ENCODE peak calls at places on chromosomes 3 and 15, in seven cellular contexts. One of them, this sample, is unnamed. For H3K4me1, the result is how much of the 10 kb centered on the place peaks cover.

GRCh38 chr3:113825090-113825489 is 13.5 kb upstream of the GRAMD1C start:
- DNase-seq in A549: peak
- DNase-seq in ovary: no peak
- DNase-seq in naive thymus-derived CD4-positive, alpha-beta T cell: no peak
- DNase-seq in heart left ventricle: no peak
- DNase-seq in esophagus squamous epithelium: no peak
- DNase-seq in colonic mucosa: no peak
- DNase-seq in this sample: no peak

GRCh38 chr15:65020419-65020818 is 9.0 kb downstream of the MTFMT start:
- DNase-seq in ovary: no peak
- DNase-seq in A549: no peak
- DNase-seq in naive thymus-derived CD4-positive, alpha-beta T cell: no peak
- DNase-seq in heart left ventricle: no peak
- DNase-seq in esophagus squamous epithelium: no peak
- DNase-seq in colonic mucosa: no peak
- DNase-seq in this sample: no peak

GRCh38 chr3:74546426-74546825 is 68.0 kb downstream of the CNTN3 start:
- DNase-seq in ovary: no peak
- DNase-seq in colonic mucosa: no peak
- DNase-seq in heart left ventricle: no peak
- DNase-seq in esophagus squamous epithelium: no peak
- DNase-seq in A549: no peak
- DNase-seq in naive thymus-derived CD4-positive, alpha-beta T cell: no peak
- DNase-seq in this sample: no peak

GRCh38 chr3:150472421-150472820 is 64.3 kb downstream of the TSC22D2 start:
- DNase-seq in heart left ventricle: no peak
- DNase-seq in esophagus squamous epithelium: no peak
- DNase-seq in naive thymus-derived CD4-positive, alpha-beta T cell: no peak
- DNase-seq in ovary: no peak
- DNase-seq in colonic mucosa: no peak
- DNase-seq in A549: no peak
- DNase-seq in this sample: no peak

GRCh38 chr15:31501536-31502157 is 175.0 kb downstream of the KLF13 start:
- DNase-seq in ovary: no peak
- DNase-seq in esophagus squamous epithelium: no peak
- DNase-seq in colonic mucosa: no peak
- DNase-seq in heart left ventricle: no peak
- DNase-seq in A549: no peak
- DNase-seq in naive thymus-derived CD4-positive, alpha-beta T cell: no peak
- DNase-seq in this sample: no peak

GRCh38 chr15:42106278-42106677 is 11.9 kb upstream of the PLA2G4D start:
- DNase-seq in naive thymus-derived CD4-positive, alpha-beta T cell: no peak
- DNase-seq in heart left ventricle: no peak
- DNase-seq in ovary: no peak
- DNase-seq in esophagus squamous epithelium: no peak
- DNase-seq in A549: no peak
- DNase-seq in colonic mucosa: peak
- DNase-seq in this sample: no peak

GRCh38 chr15:84034831-84035753 is 200.5 kb upstream of the GOLGA6L4 start:
- DNase-seq in esophagus squamous epithelium: no peak
- DNase-seq in heart left ventricle: no peak
- DNase-seq in ovary: no peak
- DNase-seq in naive thymus-derived CD4-positive, alpha-beta T cell: no peak
- DNase-seq in A549: peak
- DNase-seq in colonic mucosa: no peak
- DNase-seq in this sample: no peak

GRCh38 chr3:136305879-136306278 is 55.7 kb downstream of the PCCB start:
- DNase-seq in heart left ventricle: no peak
- DNase-seq in esophagus squamous epithelium: no peak
- DNase-seq in colonic mucosa: no peak
- DNase-seq in naive thymus-derived CD4-positive, alpha-beta T cell: no peak
- DNase-seq in ovary: no peak
- DNase-seq in A549: no peak
- DNase-seq in this sample: no peak

GRCh38 chr3:62164746-62165145 is 208.6 kb downstream of the FEZF2 start:
- DNase-seq in heart left ventricle: no peak
- DNase-seq in colonic mucosa: no peak
- DNase-seq in naive thymus-derived CD4-positive, alpha-beta T cell: no peak
- DNase-seq in A549: no peak
- DNase-seq in ovary: no peak
- DNase-seq in esophagus squamous epithelium: no peak
- DNase-seq in this sample: no peak

GRCh38 chr15:77026501-77027110 is 31.7 kb downstream of the PSTPIP1 start:
- DNase-seq in esophagus squamous epithelium: no peak
- DNase-seq in ovary: peak
- DNase-seq in colonic mucosa: peak
- DNase-seq in heart left ventricle: no peak
- DNase-seq in A549: no peak
- DNase-seq in naive thymus-derived CD4-positive, alpha-beta T cell: no peak
- DNase-seq in this sample: peak

GRCh38 chr3:63966871-63967270 is 54.7 kb upstream of the SCAANT1 start:
- DNase-seq in naive thymus-derived CD4-positive, alpha-beta T cell: no peak
- DNase-seq in ovary: no peak
- DNase-seq in heart left ventricle: no peak
- DNase-seq in esophagus squamous epithelium: no peak
- DNase-seq in A549: no peak
- DNase-seq in colonic mucosa: peak
- DNase-seq in this sample: no peak

GRCh38 chr15:63422891-63423290 is 41.2 kb upstream of the CA12 start:
- DNase-seq in ovary: no peak
- DNase-seq in A549: no peak
- DNase-seq in esophagus squamous epithelium: no peak
- DNase-seq in colonic mucosa: no peak
- DNase-seq in heart left ventricle: no peak
- DNase-seq in naive thymus-derived CD4-positive, alpha-beta T cell: no peak
- DNase-seq in this sample: no peak

GRCh38 chr3:123755085-123755484 is 129.0 kb downstream of the MYLK start:
- DNase-seq in esophagus squamous epithelium: no peak
- DNase-seq in heart left ventricle: no peak
- DNase-seq in colonic mucosa: peak
- DNase-seq in ovary: no peak
- DNase-seq in naive thymus-derived CD4-positive, alpha-beta T cell: no peak
- DNase-seq in A549: peak
- DNase-seq in this sample: no peak

GRCh38 chr3:104069114-104069513 is 1297.6 kb upstream of the ALCAM start:
- DNase-seq in ovary: no peak
- DNase-seq in colonic mucosa: no peak
- DNase-seq in heart left ventricle: no peak
- DNase-seq in naive thymus-derived CD4-positive, alpha-beta T cell: no peak
- DNase-seq in A549: no peak
- DNase-seq in esophagus squamous epithelium: no peak
- DNase-seq in this sample: no peak

GRCh38 chr15:65101418-65101890 is 13.5 kb downstream of the UBAP1L start:
- DNase-seq in colonic mucosa: peak
- DNase-seq in esophagus squamous epithelium: no peak
- DNase-seq in A549: peak
- DNase-seq in ovary: peak
- DNase-seq in heart left ventricle: peak
- DNase-seq in naive thymus-derived CD4-positive, alpha-beta T cell: peak
- DNase-seq in this sample: peak

GRCh38 chr15:60373327-60373726 is 24.5 kb downstream of the ANXA2 start:
- DNase-seq in ovary: no peak
- DNase-seq in esophagus squamous epithelium: no peak
- DNase-seq in colonic mucosa: no peak
- DNase-seq in A549: peak
- DNase-seq in naive thymus-derived CD4-positive, alpha-beta T cell: no peak
- DNase-seq in heart left ventricle: no peak
- DNase-seq in this sample: no peak

GRCh38 chr15:93028632-93029612 is 60.1 kb downstream of the RGMA start:
- DNase-seq in esophagus squamous epithelium: no peak
- DNase-seq in A549: no peak
- DNase-seq in heart left ventricle: peak
- DNase-seq in colonic mucosa: peak
- DNase-seq in naive thymus-derived CD4-positive, alpha-beta T cell: no peak
- DNase-seq in ovary: peak
- DNase-seq in this sample: peak

GRCh38 chr15:101320501-101321052 is 25.5 kb upstream of the SNRPA1 start:
- DNase-seq in ovary: no peak
- DNase-seq in naive thymus-derived CD4-positive, alpha-beta T cell: peak
- DNase-seq in A549: no peak
- DNase-seq in heart left ventricle: peak
- DNase-seq in esophagus squamous epithelium: no peak
- DNase-seq in colonic mucosa: no peak
- DNase-seq in this sample: no peak

GRCh38 chr3:173000553-173000952 is 140.5 kb downstream of the SPATA16 start:
- DNase-seq in ovary: no peak
- DNase-seq in A549: no peak
- DNase-seq in heart left ventricle: no peak
- DNase-seq in esophagus squamous epithelium: no peak
- DNase-seq in colonic mucosa: no peak
- DNase-seq in naive thymus-derived CD4-positive, alpha-beta T cell: no peak
- DNase-seq in this sample: no peak

GRCh38 chr15:51647128-51647562 is 24.6 kb upstream of the DMXL2 start:
- DNase-seq in esophagus squamous epithelium: no peak
- DNase-seq in A549: no peak
- DNase-seq in naive thymus-derived CD4-positive, alpha-beta T cell: no peak
- DNase-seq in ovary: no peak
- DNase-seq in colonic mucosa: peak
- DNase-seq in heart left ventricle: peak
- DNase-seq in this sample: no peak

GRCh38 chr15:101448336-101448735 is 41.2 kb downstream of the PCSK6 start:
- DNase-seq in A549: no peak
- DNase-seq in naive thymus-derived CD4-positive, alpha-beta T cell: no peak
- DNase-seq in esophagus squamous epithelium: no peak
- DNase-seq in ovary: no peak
- DNase-seq in colonic mucosa: no peak
- DNase-seq in heart left ventricle: no peak
- DNase-seq in this sample: no peak

GRCh38 chr3:107242579-107242978 is 134.7 kb upstream of the CCDC54 start:
- DNase-seq in colonic mucosa: no peak
- DNase-seq in esophagus squamous epithelium: no peak
- DNase-seq in ovary: no peak
- DNase-seq in naive thymus-derived CD4-positive, alpha-beta T cell: no peak
- DNase-seq in A549: no peak
- DNase-seq in heart left ventricle: no peak
- DNase-seq in this sample: no peak

GRCh38 chr15:52379395-52380111 is 83.9 kb upstream of the MYO5C start:
- DNase-seq in esophagus squamous epithelium: no peak
- DNase-seq in A549: no peak
- DNase-seq in ovary: no peak
- DNase-seq in heart left ventricle: no peak
- DNase-seq in colonic mucosa: no peak
- DNase-seq in naive thymus-derived CD4-positive, alpha-beta T cell: no peak
- DNase-seq in this sample: no peak

GRCh38 chr15:32851619-32852416 is 134.0 kb downstream of the GREM1 start:
- DNase-seq in ovary: no peak
- DNase-seq in colonic mucosa: no peak
- DNase-seq in heart left ventricle: no peak
- DNase-seq in esophagus squamous epithelium: no peak
- DNase-seq in A549: peak
- DNase-seq in naive thymus-derived CD4-positive, alpha-beta T cell: no peak
- DNase-seq in this sample: no peak
- H3K4me1 ChIP-seq in ovary: under half
- H3K4me1 ChIP-seq in colonic mucosa: under half
- H3K4me1 ChIP-seq in heart left ventricle: under half
- H3K4me1 ChIP-seq in esophagus squamous epithelium: under half
- H3K4me1 ChIP-seq in A549: half or more
- H3K4me1 ChIP-seq in naive thymus-derived CD4-positive, alpha-beta T cell: under half
- H3K4me1 ChIP-seq in this sample: under half

DNA sequence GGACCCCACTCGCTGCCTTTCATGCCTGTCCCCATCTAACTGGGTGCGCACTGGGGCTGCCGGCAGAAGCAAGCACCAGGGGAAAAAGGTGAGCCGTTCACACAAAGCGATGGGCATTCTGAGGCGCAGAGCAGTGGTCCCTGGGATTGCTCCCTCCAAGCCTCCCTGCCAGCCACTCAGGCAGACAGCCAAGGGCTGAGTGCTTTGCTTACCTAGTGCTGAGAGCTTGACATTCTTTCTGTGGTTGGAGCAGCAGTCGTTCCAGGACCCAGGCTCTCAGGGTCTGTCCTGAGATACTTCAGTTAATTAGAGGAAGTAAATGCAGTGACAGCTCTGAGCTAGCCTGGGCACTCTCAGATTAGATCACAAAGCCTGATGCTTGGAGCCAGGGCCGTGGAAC is 5.7 kb downstream of the ESYT3 start:
- DNase-seq in heart left ventricle: no peak
- DNase-seq in A549: no peak
- DNase-seq in colonic mucosa: no peak
- DNase-seq in ovary: no peak
- DNase-seq in naive thymus-derived CD4-positive, alpha-beta T cell: no peak
- DNase-seq in esophagus squamous epithelium: no peak
- DNase-seq in this sample: no peak
- H3K4me1 ChIP-seq in heart left ventricle: under half
- H3K4me1 ChIP-seq in A549: under half
- H3K4me1 ChIP-seq in colonic mucosa: under half
- H3K4me1 ChIP-seq in ovary: under half
- H3K4me1 ChIP-seq in naive thymus-derived CD4-positive, alpha-beta T cell: under half
- H3K4me1 ChIP-seq in esophagus squamous epithelium: under half
- H3K4me1 ChIP-seq in this sample: under half

GRCh38 chr15:88631464-88632028 is 7.3 kb upstream of the ISG20 start:
- DNase-seq in colonic mucosa: no peak
- DNase-seq in heart left ventricle: no peak
- DNase-seq in naive thymus-derived CD4-positive, alpha-beta T cell: no peak
- DNase-seq in A549: no peak
- DNase-seq in ovary: peak
- DNase-seq in esophagus squamous epithelium: no peak
- DNase-seq in this sample: no peak
- H3K4me1 ChIP-seq in colonic mucosa: under half
- H3K4me1 ChIP-seq in heart left ventricle: under half
- H3K4me1 ChIP-seq in naive thymus-derived CD4-positive, alpha-beta T cell: half or more
- H3K4me1 ChIP-seq in A549: half or more
- H3K4me1 ChIP-seq in ovary: under half
- H3K4me1 ChIP-seq in esophagus squamous epithelium: under half
- H3K4me1 ChIP-seq in this sample: under half

GRCh38 chr3:195032955-195033354 is 238.0 kb downstream of the XXYLT1 start:
- DNase-seq in esophagus squamous epithelium: no peak
- DNase-seq in A549: no peak
- DNase-seq in heart left ventricle: no peak
- DNase-seq in colonic mucosa: no peak
- DNase-seq in naive thymus-derived CD4-positive, alpha-beta T cell: no peak
- DNase-seq in ovary: no peak
- DNase-seq in this sample: peak

GRCh38 chr3:195035345-195036202 is 235.4 kb downstream of the XXYLT1 start:
- DNase-seq in colonic mucosa: no peak
- DNase-seq in A549: no peak
- DNase-seq in heart left ventricle: no peak
- DNase-seq in ovary: no peak
- DNase-seq in esophagus squamous epithelium: no peak
- DNase-seq in naive thymus-derived CD4-positive, alpha-beta T cell: no peak
- DNase-seq in this sample: peak

GRCh38 chr3:195033531-195034091 is 237.3 kb downstream of the XXYLT1 start:
- DNase-seq in ovary: no peak
- DNase-seq in colonic mucosa: peak
- DNase-seq in A549: no peak
- DNase-seq in naive thymus-derived CD4-positive, alpha-beta T cell: no peak
- DNase-seq in esophagus squamous epithelium: no peak
- DNase-seq in heart left ventricle: no peak
- DNase-seq in this sample: peak

GRCh38 chr3:195034101-195034500 is 236.9 kb downstream of the XXYLT1 start:
- DNase-seq in ovary: no peak
- DNase-seq in esophagus squamous epithelium: no peak
- DNase-seq in A549: no peak
- DNase-seq in naive thymus-derived CD4-positive, alpha-beta T cell: no peak
- DNase-seq in colonic mucosa: no peak
- DNase-seq in heart left ventricle: no peak
- DNase-seq in this sample: no peak

DNA sequence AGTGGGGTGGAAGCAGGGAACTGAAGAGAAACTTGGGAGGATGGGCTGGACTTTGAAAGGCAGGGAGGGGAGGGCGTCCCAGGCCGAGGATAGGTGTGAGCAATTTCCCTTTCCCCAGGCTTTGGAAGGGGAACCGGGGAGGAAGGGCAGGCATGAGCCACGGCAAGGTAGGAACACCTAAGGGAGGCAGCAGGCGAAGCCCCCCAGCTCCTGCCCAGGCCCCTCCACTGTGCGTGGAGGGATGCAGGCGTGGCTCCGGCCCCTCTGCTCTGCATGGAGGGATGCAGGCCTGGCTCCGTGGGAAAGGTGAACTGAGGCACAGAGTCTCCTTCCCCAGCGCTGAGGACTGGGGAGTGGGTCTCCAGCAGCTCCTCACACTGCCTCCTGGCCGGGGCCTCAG is 236.4 kb downstream of the XXYLT1 start:
- DNase-seq in colonic mucosa: no peak
- DNase-seq in heart left ventricle: no peak
- DNase-seq in naive thymus-derived CD4-positive, alpha-beta T cell: no peak
- DNase-seq in ovary: no peak
- DNase-seq in A549: no peak
- DNase-seq in esophagus squamous epithelium: no peak
- DNase-seq in this sample: no peak
- H3K4me1 ChIP-seq in colonic mucosa: under half
- H3K4me1 ChIP-seq in heart left ventricle: under half
- H3K4me1 ChIP-seq in naive thymus-derived CD4-positive, alpha-beta T cell: under half
- H3K4me1 ChIP-seq in ovary: under half
- H3K4me1 ChIP-seq in A549: under half
- H3K4me1 ChIP-seq in esophagus squamous epithelium: under half
- H3K4me1 ChIP-seq in this sample: under half